ENCODE peak calls at places on chromosome 7, in seven cellular contexts. Y, X, D, W, L, F and T are unnamed samples.

GRCh38 chr7:74656421-74656910 is 1.1 kb upstream of the GTF2I start:
- DNase-seq in X (no peak), L (no peak), W (peak), F (no peak), D (peak), Y (peak), T (peak)

GRCh38 chr7:38222481-38223096 is 44.5 kb downstream of the STARD3NL start:
- DNase-seq in L (peak), D (peak), X (peak), F (no peak), Y (peak), W (no peak), T (peak)

GRCh38 chr7:39429421-39429820 is 136.8 kb upstream of the YAE1 start:
- DNase-seq in F (no peak), X (no peak), W (no peak), L (no peak), D (no peak), Y (no peak), T (no peak)

GRCh38 chr7:24573008-24573553 is at the start of gene PALS2:
- DNase-seq in F (peak), W (peak), X (peak), L (peak), D (peak), Y (peak), T (peak)

GRCh38 chr7:1523208-1523607 is 7.3 kb upstream of the MAFK start:
- DNase-seq in D (no peak), W (no peak), L (no peak), Y (no peak), X (no peak), F (no peak), T (no peak)

GRCh38 chr7:73703225-73703624 is 16.2 kb downstream of the STX1A start:
- DNase-seq in Y (no peak), W (no peak), X (no peak), F (no peak), L (no peak), D (no peak), T (no peak)

GRCh38 chr7:31104361-31105255 is 52.5 kb downstream of the ADCYAP1R1 start:
- DNase-seq in Y (no peak), F (no peak), W (no peak), D (no peak), L (no peak), X (no peak), T (no peak)

GRCh38 chr7:130844811-130845580 is 111.0 kb upstream of the KLF14 start:
- DNase-seq in Y (peak), L (peak), F (no peak), D (no peak), W (no peak), X (peak), T (no peak)

GRCh38 chr7:159067870-159068787 is 76.5 kb downstream of the VIPR2 start:
- DNase-seq in F (no peak), Y (no peak), X (no peak), W (no peak), L (no peak), D (peak), T (no peak)

DNA sequence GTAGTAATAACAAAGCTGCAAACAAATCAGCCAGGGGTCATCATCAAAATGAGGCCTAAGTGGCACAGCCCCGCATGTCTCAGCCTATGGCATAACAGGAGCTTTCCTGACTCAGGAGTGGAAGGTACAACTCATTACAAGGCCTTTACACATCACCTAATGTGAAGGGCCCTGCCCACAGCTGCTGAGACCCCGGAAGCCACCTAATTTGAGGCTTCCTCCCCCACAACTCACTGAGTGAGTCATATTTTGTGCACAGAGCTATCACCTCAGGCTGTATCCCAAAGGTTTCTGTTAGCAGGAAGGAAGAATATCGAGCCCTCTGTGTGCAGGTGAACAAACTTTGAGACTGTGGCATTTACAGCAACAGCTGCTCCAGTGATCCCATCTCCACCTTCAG is 20.5 kb downstream of the HTR5A start:
- DNase-seq in X (no peak), Y (no peak), W (no peak), F (no peak), D (no peak), L (no peak), T (no peak)
- TF ChIP-seq CTCF in X (no peak), Y (no peak), W (no peak), F (no peak), D (no peak), L (no peak), T (no peak)

GRCh38 chr7:154473360-154473759 is 421.2 kb downstream of the DPP6 start:
- DNase-seq in F (no peak), Y (no peak), L (no peak), W (no peak), D (no peak), X (no peak), T (no peak)
- TF ChIP-seq CTCF in F (no peak), Y (no peak), L (no peak), W (no peak), D (no peak), X (no peak), T (no peak)

DNA sequence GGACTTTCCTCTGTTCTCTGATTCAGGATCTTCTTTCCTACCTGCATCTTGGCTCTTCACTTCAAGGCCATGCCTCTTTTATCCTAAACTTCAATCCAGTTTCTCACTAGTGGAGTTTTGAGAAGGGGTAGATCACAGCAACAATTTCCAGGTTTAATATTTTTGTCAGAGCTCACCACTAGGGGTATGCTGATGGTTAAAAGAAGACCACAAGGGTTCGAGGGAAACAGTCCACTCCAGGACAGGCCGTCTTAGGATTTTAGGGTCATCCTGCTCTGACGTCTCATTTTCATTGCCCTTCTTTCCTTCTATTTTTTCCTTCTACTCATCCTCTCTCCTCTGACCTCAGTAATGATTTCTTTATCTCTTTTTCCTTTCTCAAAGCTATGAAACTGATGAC is 11.3 kb downstream of the STAG3 start:
- DNase-seq in W (no peak), D (no peak), L (no peak), X (no peak), F (no peak), Y (no peak), T (no peak)
- TF ChIP-seq CTCF in W (no peak), D (no peak), L (peak), X (no peak), F (peak), Y (peak), T (no peak)

GRCh38 chr7:57425969-57426628 is 23.9 kb upstream of the ZNF716 start:
- DNase-seq in F (no peak), X (no peak), Y (no peak), D (no peak), W (no peak), L (no peak), T (no peak)
- TF ChIP-seq CTCF in F (no peak), X (no peak), Y (peak), D (no peak), W (peak), L (no peak), T (peak)

DNA sequence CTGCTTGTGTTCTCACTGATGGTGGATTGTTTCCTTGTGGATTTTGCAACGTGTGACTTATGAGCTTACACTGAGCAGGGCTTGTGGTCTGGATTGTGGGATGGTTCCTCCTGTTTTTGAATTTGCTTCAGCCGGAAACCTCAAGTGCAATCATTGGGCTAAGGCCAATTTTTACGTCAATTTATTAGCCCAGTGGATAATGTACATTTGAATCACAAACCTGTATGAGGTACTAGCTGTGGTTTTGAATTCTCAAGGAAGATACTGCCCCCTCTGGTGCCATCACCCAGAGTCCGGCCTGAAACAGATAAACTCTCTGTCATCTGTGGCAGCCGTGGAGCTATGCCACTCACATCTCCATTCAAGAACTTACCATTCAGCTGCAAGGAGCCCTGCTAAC is 7.3 kb upstream of the ZNF777 start:
- DNase-seq in L (no peak), Y (no peak), F (no peak), D (no peak), X (no peak), W (no peak), T (no peak)
- TF ChIP-seq CTCF in L (no peak), Y (peak), F (no peak), D (no peak), X (no peak), W (no peak), T (no peak)

GRCh38 chr7:41045556-41046123 is 657.2 kb downstream of the INHBA start:
- DNase-seq in Y (no peak), W (no peak), L (no peak), X (no peak), D (peak), F (no peak), T (no peak)
- TF ChIP-seq CTCF in Y (peak), W (no peak), L (no peak), X (no peak), D (no peak), F (peak), T (no peak)

GRCh38 chr7:5428470-5429252 is 5.0 kb upstream of the TNRC18 start:
- DNase-seq in Y (peak), L (peak), F (peak), D (peak), X (peak), W (peak), T (peak)
- TF ChIP-seq CTCF in Y (peak), L (peak), F (no peak), D (peak), X (peak), W (no peak), T (no peak)

GRCh38 chr7:6718124-6718523 is 11.4 kb upstream of the ZNF12 start:
- DNase-seq in Y (no peak), X (no peak), D (no peak), F (no peak), W (no peak), L (no peak), T (no peak)
- TF ChIP-seq CTCF in Y (peak), X (no peak), D (no peak), F (no peak), W (no peak), L (no peak), T (no peak)